ENCODE peak calls at places on chromosome 20, in five cellular contexts. B is thoracic aorta, R is natural killer cell, A is SK-N-SH, Z is body of pancreas. O is an unnamed sample.

GRCh38 chr20:9359561-9360308 is 154.7 kb upstream of the LAMP5 start:
- DNase-seq in B (no peak), R (no peak), A (peak), Z (peak), O (no peak)

GRCh38 chr20:9408422-9409300 is 105.7 kb upstream of the LAMP5 start:
- DNase-seq in B (no peak), R (no peak), A (no peak), Z (no peak), O (no peak)

GRCh38 chr20:3783516-3784225 is 2.4 kb upstream of the SPEF1 start:
- DNase-seq in B (no peak), R (no peak), A (no peak), Z (no peak), O (no peak)

GRCh38 chr20:62088258-62089127 is 22.8 kb upstream of the TAF4 start:
- DNase-seq in B (no peak), R (no peak), A (no peak), Z (no peak), O (no peak)

GRCh38 chr20:54255157-54255556 is 47.3 kb downstream of the PFDN4 start:
- DNase-seq in B (no peak), R (no peak), A (no peak), Z (no peak), O (no peak)

GRCh38 chr20:46229478-46229877 is 78.8 kb downstream of the CDH22 start:
- DNase-seq in B (no peak), R (no peak), A (no peak), Z (no peak), O (no peak)

GRCh38 chr20:49871391-49871948 is 43.9 kb downstream of the SPATA2 start:
- DNase-seq in B (no peak), R (no peak), A (no peak), Z (no peak), O (no peak)

GRCh38 chr20:34350095-34350494 is 13.0 kb upstream of the ITCH start:
- DNase-seq in B (no peak), R (no peak), A (no peak), Z (no peak), O (no peak)

GRCh38 chr20:4471221-4471620 is 250.5 kb upstream of the PRND start:
- DNase-seq in B (no peak), R (no peak), A (no peak), Z (no peak), O (no peak)

GRCh38 chr20:49372095-49372734 is 94.4 kb upstream of the ZNFX1 start:
- DNase-seq in B (no peak), R (no peak), A (no peak), Z (no peak), O (no peak)

GRCh38 chr20:35673884-35674283 is 9.2 kb upstream of the CPNE1 start:
- DNase-seq in B (no peak), R (no peak), A (no peak), Z (no peak), O (no peak)

GRCh38 chr20:62120990-62121775 is 1.1 kb upstream of the LSM14B start:
- DNase-seq in B (no peak), R (no peak), A (no peak), Z (peak), O (no peak)

GRCh38 chr20:34951252-34951651 is 4.4 kb downstream of the GSS start:
- DNase-seq in B (no peak), R (no peak), A (no peak), Z (no peak), O (no peak)

GRCh38 chr20:5570442-5570841 is 179.8 kb upstream of the SHLD1 start:
- DNase-seq in B (no peak), R (no peak), A (no peak), Z (no peak), O (no peak)

GRCh38 chr20:33561981-33562601 is 72.2 kb downstream of the CBFA2T2 start:
- DNase-seq in B (peak), R (no peak), A (peak), Z (peak), O (no peak)

GRCh38 chr20:34824026-34824860 is 1.2 kb downstream of the NCOA6 start:
- DNase-seq in B (no peak), R (peak), A (peak), Z (peak), O (peak)

GRCh38 chr20:59988141-59988540 is 29.9 kb downstream of the CDH26 start:
- DNase-seq in B (no peak), R (no peak), A (no peak), Z (peak), O (no peak)

GRCh38 chr20:59994697-59995122 is 36.5 kb downstream of the CDH26 start:
- DNase-seq in B (no peak), R (no peak), A (no peak), Z (peak), O (no peak)

GRCh38 chr20:59996112-59996511 is 37.9 kb downstream of the CDH26 start:
- DNase-seq in B (no peak), R (no peak), A (no peak), Z (no peak), O (no peak)

GRCh38 chr20:59993736-59994484 is 35.7 kb downstream of the CDH26 start:
- DNase-seq in B (no peak), R (no peak), A (no peak), Z (no peak), O (no peak)

DNA sequence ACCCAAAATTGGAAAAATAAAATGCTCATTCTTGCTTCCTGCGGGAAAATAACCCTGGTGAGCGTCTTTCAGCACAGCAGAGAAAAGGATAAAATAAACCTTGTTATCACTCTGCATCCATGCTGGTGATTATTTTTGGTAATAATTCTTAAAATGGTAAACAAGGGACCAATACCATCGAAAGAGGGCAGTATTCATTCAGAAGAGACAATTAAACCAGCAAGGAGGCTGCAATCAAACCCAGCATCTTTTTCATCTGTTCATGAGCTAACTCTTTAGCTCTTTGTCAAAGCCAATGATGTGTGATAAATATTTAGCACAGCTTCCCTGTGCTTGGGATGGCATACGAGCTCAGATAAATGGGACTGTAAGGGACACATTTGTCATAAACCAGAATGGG is 34.3 kb downstream of the CDH26 start:
- DNase-seq in B (no peak), R (no peak), A (no peak), Z (no peak), O (no peak)
- TF ChIP-seq CTCF in B (no peak), R (no peak), A (no peak), Z (no peak), O (no peak)

DNA sequence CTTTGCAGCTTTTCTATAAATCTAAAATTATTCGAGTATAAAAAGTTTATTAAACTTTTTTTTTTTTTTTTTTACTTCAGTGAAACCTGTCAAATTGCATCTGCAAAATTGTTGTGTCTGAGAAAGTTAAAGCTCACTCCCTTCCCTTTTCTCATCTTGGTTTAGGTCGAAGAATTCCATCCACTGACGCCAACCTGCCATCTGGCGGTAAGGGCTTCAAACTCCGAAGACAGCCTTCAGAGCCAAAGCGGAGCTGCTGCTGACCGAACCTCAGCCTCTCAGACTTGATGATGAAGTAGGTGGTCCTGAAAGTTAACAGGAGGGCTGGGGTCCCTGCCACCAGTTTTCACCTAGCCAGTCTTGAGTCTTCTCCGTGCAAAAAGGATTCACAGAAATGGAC is 29.6 kb upstream of the VAPB start:
- DNase-seq in B (no peak), R (no peak), A (no peak), Z (no peak), O (no peak)
- TF ChIP-seq CTCF in B (no peak), R (no peak), A (no peak), Z (no peak), O (peak)

GRCh38 chr20:37756234-37756633 is 62.4 kb downstream of the CTNNBL1 start:
- DNase-seq in B (no peak), R (no peak), A (no peak), Z (no peak), O (no peak)

GRCh38 chr20:37760322-37760721 is 66.5 kb downstream of the CTNNBL1 start:
- DNase-seq in B (no peak), R (no peak), A (no peak), Z (no peak), O (no peak)

GRCh38 chr20:37759761-37760209 is 66.0 kb downstream of the CTNNBL1 start:
- DNase-seq in B (no peak), R (no peak), A (no peak), Z (no peak), O (no peak)

GRCh38 chr20:37757550-37757949 is 63.7 kb downstream of the CTNNBL1 start:
- DNase-seq in B (no peak), R (no peak), A (no peak), Z (no peak), O (no peak)

GRCh38 chr20:37758332-37758731 is 64.5 kb downstream of the CTNNBL1 start:
- DNase-seq in B (no peak), R (no peak), A (no peak), Z (no peak), O (no peak)
- TF ChIP-seq CTCF in B (no peak), R (no peak), A (peak), Z (no peak), O (peak)

DNA sequence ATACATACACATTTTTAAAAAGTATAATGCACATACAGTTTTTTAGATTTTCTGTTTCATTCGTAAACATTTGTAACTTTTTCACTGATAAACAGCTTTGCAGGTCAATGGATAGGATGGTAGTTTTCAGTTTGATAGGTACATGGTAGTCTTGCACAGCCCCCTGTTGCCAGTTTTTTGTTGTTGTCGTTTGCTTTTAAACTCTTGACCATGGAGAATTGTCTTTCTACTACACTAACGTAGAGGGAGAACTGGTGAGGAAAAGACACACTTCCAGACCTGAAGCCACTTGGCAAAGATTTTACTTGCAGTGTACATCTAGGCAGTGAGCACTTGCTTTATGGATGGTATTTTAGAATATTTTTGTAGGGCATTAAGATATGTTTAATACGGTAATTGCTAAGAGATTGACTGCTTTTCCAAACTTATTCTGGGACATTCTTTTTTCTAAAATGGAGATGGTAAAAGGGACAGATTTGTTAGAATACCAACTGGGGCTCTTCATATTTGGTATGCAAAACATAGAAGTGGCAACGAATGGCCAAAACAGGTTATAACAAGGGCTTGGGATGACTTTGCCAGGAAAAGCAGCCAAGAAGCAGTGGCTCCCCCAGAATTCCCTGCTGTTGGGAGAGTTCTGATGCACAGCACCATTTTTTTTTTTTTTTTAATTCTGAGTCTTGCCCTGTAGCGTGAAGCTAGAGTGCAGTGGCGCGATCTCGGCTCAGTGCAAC is 1.5 kb downstream of the PYGB start:
- DNase-seq in B (no peak), R (no peak), A (peak), Z (no peak), O (no peak)
- TF ChIP-seq CTCF in B (no peak), R (no peak), A (peak), Z (no peak), O (no peak)

GRCh38 chr20:23363257-23363649 is 1.3 kb downstream of the GZF1 start:
- DNase-seq in B (no peak), R (no peak), A (no peak), Z (peak), O (no peak)

GRCh38 chr20:23367770-23368169 is 5.8 kb downstream of the GZF1 start:
- DNase-seq in B (no peak), R (no peak), A (no peak), Z (no peak), O (no peak)

GRCh38 chr20:23368316-23369110 is 6.5 kb downstream of the GZF1 start:
- DNase-seq in B (no peak), R (no peak), A (no peak), Z (no peak), O (no peak)

GRCh38 chr20:23366384-23366783 is 4.4 kb downstream of the GZF1 start:
- DNase-seq in B (no peak), R (no peak), A (no peak), Z (no peak), O (no peak)

GRCh38 chr20:23365390-23366165 is 3.6 kb downstream of the GZF1 start:
- DNase-seq in B (no peak), R (no peak), A (peak), Z (no peak), O (no peak)
- TF ChIP-seq CTCF in B (no peak), R (no peak), A (no peak), Z (no peak), O (no peak)

GRCh38 chr20:63980806-63981728 is at the start of gene PRPF6:
- DNase-seq in B (peak), R (peak), A (peak), Z (peak), O (peak)

GRCh38 chr20:63979221-63979548 is 257 bp downstream of the SAMD10 start:
- DNase-seq in B (no peak), R (no peak), A (no peak), Z (no peak), O (no peak)

GRCh38 chr20:63978319-63979220 is 872 bp downstream of the SAMD10 start:
- DNase-seq in B (no peak), R (peak), A (peak), Z (peak), O (peak)

GRCh38 chr20:63979549-63980316 is at the start of gene SAMD10:
- DNase-seq in B (no peak), R (peak), A (peak), Z (peak), O (peak)

GRCh38 chr20:63980317-63980805 is 571 bp upstream of the PRPF6 start:
- DNase-seq in B (no peak), R (no peak), A (no peak), Z (no peak), O (no peak)
- TF ChIP-seq CTCF in B (no peak), R (no peak), A (no peak), Z (no peak), O (no peak)

GRCh38 chr20:44460795-44461141 is 14.9 kb upstream of the TTPAL start:
- DNase-seq in B (no peak), R (no peak), A (peak), Z (no peak), O (no peak)
- TF ChIP-seq CTCF in B (no peak), R (peak), A (peak), Z (peak), O (peak)

GRCh38 chr20:11098888-11099287 is 425.1 kb upstream of the JAG1 start:
- DNase-seq in B (no peak), R (no peak), A (no peak), Z (peak), O (no peak)
- TF ChIP-seq CTCF in B (no peak), R (no peak), A (no peak), Z (no peak), O (no peak)

GRCh38 chr20:42610070-42610469 is 579.6 kb downstream of the PTPRT start:
- DNase-seq in B (no peak), R (no peak), A (no peak), Z (no peak), O (no peak)
- TF ChIP-seq CTCF in B (no peak), R (no peak), A (no peak), Z (no peak), O (no peak)

O was measured in progenitor cell of endocrine pancreas.